ENCODE peak calls at places on chromosomes 11 and 22, in four cellular contexts. One of them, this sample, is unnamed.

GRCh38 chr11:86370922-86371614 is 3.6 kb upstream of the CCDC81 start:
- DNase-seq in NCI-H526 treated with DMSO at 0.1 percent for 48 hours: no peak
- DNase-seq in stimulated activated CD8-positive, alpha-beta memory T cell treated with anti-CD3 and anti-CD28 coated beads, Interleukin-7, amount 100 ng/mL, for 48 hours: no peak
- DNase-seq in amygdala: no peak
- DNase-seq in this sample: no peak

GRCh38 chr11:62147545-62147944 is 23.7 kb downstream of the INCENP start:
- DNase-seq in NCI-H526 treated with DMSO at 0.1 percent for 48 hours: no peak
- DNase-seq in amygdala: no peak
- DNase-seq in stimulated activated CD8-positive, alpha-beta memory T cell treated with anti-CD3 and anti-CD28 coated beads, Interleukin-7, amount 100 ng/mL, for 48 hours: no peak
- DNase-seq in this sample: no peak

GRCh38 chr11:64800633-64801464 is 2.2 kb downstream of the MAP4K2 start:
- DNase-seq in amygdala: no peak
- DNase-seq in stimulated activated CD8-positive, alpha-beta memory T cell treated with anti-CD3 and anti-CD28 coated beads, Interleukin-7, amount 100 ng/mL, for 48 hours: no peak
- DNase-seq in NCI-H526 treated with DMSO at 0.1 percent for 48 hours: no peak
- DNase-seq in this sample: no peak

GRCh38 chr11:110960167-110960566 is 247.9 kb upstream of the ARHGAP20 start:
- DNase-seq in NCI-H526 treated with DMSO at 0.1 percent for 48 hours: no peak
- DNase-seq in stimulated activated CD8-positive, alpha-beta memory T cell treated with anti-CD3 and anti-CD28 coated beads, Interleukin-7, amount 100 ng/mL, for 48 hours: no peak
- DNase-seq in amygdala: no peak
- DNase-seq in this sample: no peak

GRCh38 chr22:19905619-19906276 is 35.8 kb upstream of the COMT start:
- DNase-seq in stimulated activated CD8-positive, alpha-beta memory T cell treated with anti-CD3 and anti-CD28 coated beads, Interleukin-7, amount 100 ng/mL, for 48 hours: no peak
- DNase-seq in amygdala: no peak
- DNase-seq in NCI-H526 treated with DMSO at 0.1 percent for 48 hours: no peak
- DNase-seq in this sample: no peak

GRCh38 chr11:19498986-19499669 is 213.5 kb upstream of the NAV2 start:
- DNase-seq in NCI-H526 treated with DMSO at 0.1 percent for 48 hours: no peak
- DNase-seq in stimulated activated CD8-positive, alpha-beta memory T cell treated with anti-CD3 and anti-CD28 coated beads, Interleukin-7, amount 100 ng/mL, for 48 hours: no peak
- DNase-seq in amygdala: no peak
- DNase-seq in this sample: no peak

GRCh38 chr11:28343304-28344233 is 235.4 kb downstream of the METTL15 start:
- DNase-seq in stimulated activated CD8-positive, alpha-beta memory T cell treated with anti-CD3 and anti-CD28 coated beads, Interleukin-7, amount 100 ng/mL, for 48 hours: no peak
- DNase-seq in amygdala: no peak
- DNase-seq in NCI-H526 treated with DMSO at 0.1 percent for 48 hours: no peak
- DNase-seq in this sample: no peak

GRCh38 chr22:19632671-19633148 is 81.6 kb upstream of the SEPTIN5 start:
- DNase-seq in amygdala: no peak
- DNase-seq in NCI-H526 treated with DMSO at 0.1 percent for 48 hours: no peak
- DNase-seq in stimulated activated CD8-positive, alpha-beta memory T cell treated with anti-CD3 and anti-CD28 coated beads, Interleukin-7, amount 100 ng/mL, for 48 hours: no peak
- DNase-seq in this sample: no peak

GRCh38 chr22:48179571-48180546 is 1417.4 kb downstream of the TBC1D22A start:
- DNase-seq in stimulated activated CD8-positive, alpha-beta memory T cell treated with anti-CD3 and anti-CD28 coated beads, Interleukin-7, amount 100 ng/mL, for 48 hours: no peak
- DNase-seq in amygdala: no peak
- DNase-seq in NCI-H526 treated with DMSO at 0.1 percent for 48 hours: no peak
- DNase-seq in this sample: no peak

GRCh38 chr11:125923012-125923579 is 18.8 kb downstream of the DDX25 start:
- DNase-seq in stimulated activated CD8-positive, alpha-beta memory T cell treated with anti-CD3 and anti-CD28 coated beads, Interleukin-7, amount 100 ng/mL, for 48 hours: no peak
- DNase-seq in amygdala: peak
- DNase-seq in NCI-H526 treated with DMSO at 0.1 percent for 48 hours: peak
- DNase-seq in this sample: peak

GRCh38 chr22:22928666-22929380 is 41.2 kb downstream of the IGLL5 start:
- DNase-seq in amygdala: no peak
- DNase-seq in stimulated activated CD8-positive, alpha-beta memory T cell treated with anti-CD3 and anti-CD28 coated beads, Interleukin-7, amount 100 ng/mL, for 48 hours: peak
- DNase-seq in NCI-H526 treated with DMSO at 0.1 percent for 48 hours: no peak
- DNase-seq in this sample: no peak

This sample was measured in SHP77 treated with DMSO at 0.1 percent for 48 hours.